ENCODE peak calls at places on chromosomes 1 and 21, in nine cellular contexts. X is D341Med, E is Calu3, U is cerebellar cortex, O is M059J, H is transverse colon, F is pancreas, J is Daoy, N is NCI-H345. A is an unnamed sample.

GRCh38 chr1:36350659-36351171 is 27.3 kb upstream of the EVA1B start:
- DNase-seq in X (no peak), E (peak), U (no peak), O (peak), H (no peak), F (no peak), J (peak), N (no peak), A (peak)

GRCh38 chr1:24236170-24237045 is 49.3 kb upstream of the IFNLR1 start:
- DNase-seq in X (no peak), E (peak), U (no peak), O (peak), H (peak), F (no peak), J (peak), N (no peak), A (peak)

GRCh38 chr1:41795205-41795762 is 123.4 kb downstream of the HIVEP3 start:
- DNase-seq in X (no peak), E (peak), U (no peak), O (peak), H (no peak), F (no peak), J (peak), N (no peak), A (peak)

GRCh38 chr1:110285316-110285715 is 53.9 kb upstream of the RBM15 start:
- DNase-seq in X (no peak), E (no peak), U (no peak), O (no peak), H (no peak), F (no peak), J (no peak), N (no peak), A (no peak)

GRCh38 chr1:66562561-66562960 is 28.6 kb downstream of the SGIP1 start:
- DNase-seq in X (no peak), E (no peak), U (no peak), O (peak), H (no peak), F (no peak), J (no peak), N (no peak), A (no peak)

GRCh38 chr1:1997561-1997960 is 6.0 kb downstream of the CFAP74 start:
- DNase-seq in X (no peak), E (no peak), U (no peak), O (no peak), H (no peak), F (no peak), J (no peak), N (no peak), A (no peak)

GRCh38 chr21:36841866-36842265 is 124.6 kb downstream of the HLCS start:
- DNase-seq in X (no peak), E (no peak), U (no peak), O (peak), H (no peak), F (no peak), J (no peak), N (no peak), A (no peak)

GRCh38 chr21:46402421-46402820 is 56.3 kb upstream of the DIP2A start:
- DNase-seq in X (no peak), E (no peak), U (no peak), O (no peak), H (no peak), F (no peak), J (no peak), N (no peak), A (no peak)

GRCh38 chr1:177306019-177306415 is 135.3 kb downstream of the BRINP2 start:
- DNase-seq in X (no peak), E (no peak), U (no peak), O (no peak), H (no peak), F (no peak), J (no peak), N (no peak), A (no peak)

GRCh38 chr1:47186267-47187185 is 3.3 kb downstream of the PDZK1IP1 start:
- DNase-seq in X (peak), E (no peak), U (no peak), O (no peak), H (no peak), F (no peak), J (no peak), N (no peak), A (no peak)

GRCh38 chr1:115430717-115431116 is 92.7 kb upstream of the NGF start:
- DNase-seq in X (no peak), E (peak), U (no peak), O (peak), H (no peak), F (no peak), J (peak), N (no peak), A (peak)

GRCh38 chr1:198480876-198481275 is 59.6 kb downstream of the ATP6V1G3 start:
- DNase-seq in X (no peak), E (no peak), U (no peak), O (no peak), H (no peak), F (no peak), J (no peak), N (no peak), A (no peak)

GRCh38 chr1:91613594-91613993 is 112.9 kb downstream of the CDC7 start:
- DNase-seq in X (no peak), E (peak), U (peak), O (no peak), H (peak), F (no peak), J (peak), N (no peak), A (no peak)

GRCh38 chr21:20971296-20971921 is 26.8 kb upstream of the NCAM2 start:
- DNase-seq in X (peak), E (peak), U (peak), O (peak), H (peak), F (peak), J (peak), N (peak), A (peak)

GRCh38 chr1:211517006-211517405 is 25.0 kb upstream of the RD3 start:
- DNase-seq in X (no peak), E (peak), U (no peak), O (no peak), H (peak), F (no peak), J (no peak), N (no peak), A (no peak)

GRCh38 chr1:67683736-67684525 is 1.1 kb upstream of the GADD45A start:
- DNase-seq in X (no peak), E (no peak), U (peak), O (peak), H (peak), F (no peak), J (peak), N (no peak), A (peak)

GRCh38 chr21:41868062-41868710 is 11.0 kb downstream of the PRDM15 start:
- DNase-seq in X (no peak), E (no peak), U (no peak), O (no peak), H (peak), F (no peak), J (no peak), N (no peak), A (no peak)

GRCh38 chr21:42187976-42188653 is 30.8 kb upstream of the ABCG1 start:
- DNase-seq in X (no peak), E (no peak), U (no peak), O (peak), H (peak), F (no peak), J (peak), N (no peak), A (no peak)

GRCh38 chr1:17569200-17570139 is 30.0 kb downstream of the ARHGEF10L start:
- DNase-seq in X (no peak), E (peak), U (no peak), O (peak), H (peak), F (peak), J (peak), N (no peak), A (peak)

GRCh38 chr1:81803423-81804103 is 2.8 kb downstream of the ADGRL2 start:
- DNase-seq in X (peak), E (peak), U (no peak), O (peak), H (no peak), F (peak), J (peak), N (no peak), A (peak)

GRCh38 chr1:230205719-230206198 is 138.7 kb downstream of the GALNT2 start:
- DNase-seq in X (no peak), E (peak), U (no peak), O (no peak), H (no peak), F (no peak), J (no peak), N (no peak), A (peak)

GRCh38 chr1:62176597-62177312 is 17.9 kb upstream of the L1TD1 start:
- DNase-seq in X (no peak), E (no peak), U (no peak), O (no peak), H (no peak), F (no peak), J (no peak), N (no peak), A (no peak)

GRCh38 chr1:166858726-166859419 is 17.2 kb downstream of the TADA1 start:
- DNase-seq in X (no peak), E (no peak), U (no peak), O (no peak), H (no peak), F (no peak), J (no peak), N (no peak), A (no peak)

GRCh38 chr1:101235696-101236545 is 898 bp upstream of the S1PR1 start:
- DNase-seq in X (peak), E (peak), U (peak), O (peak), H (no peak), F (no peak), J (peak), N (peak), A (peak)

GRCh38 chr1:41152622-41153044 is 89.5 kb downstream of the SCMH1 start:
- DNase-seq in X (no peak), E (no peak), U (no peak), O (peak), H (no peak), F (peak), J (peak), N (no peak), A (peak)

GRCh38 chr1:46401514-46401913 is 7.4 kb downstream of the FAAH start:
- DNase-seq in X (no peak), E (no peak), U (no peak), O (peak), H (no peak), F (no peak), J (peak), N (no peak), A (no peak)

GRCh38 chr1:3625151-3625907 is 514 bp downstream of the TPRG1L start:
- DNase-seq in X (peak), E (peak), U (no peak), O (peak), H (peak), F (peak), J (no peak), N (peak), A (peak)

GRCh38 chr1:7680791-7681165 is 90.3 kb upstream of the VAMP3 start:
- DNase-seq in X (peak), E (no peak), U (no peak), O (no peak), H (no peak), F (no peak), J (no peak), N (peak), A (no peak)

GRCh38 chr21:15671188-15671587 is 58.6 kb upstream of the USP25 start:
- DNase-seq in X (no peak), E (no peak), U (no peak), O (no peak), H (no peak), F (no peak), J (no peak), N (no peak), A (no peak)

GRCh38 chr1:164320780-164321683 is 238.0 kb upstream of the PBX1 start:
- DNase-seq in X (peak), E (no peak), U (peak), O (peak), H (peak), F (peak), J (peak), N (no peak), A (peak)

GRCh38 chr1:63497577-63497976 is 25.4 kb downstream of the ITGB3BP start:
- DNase-seq in X (no peak), E (no peak), U (no peak), O (no peak), H (no peak), F (no peak), J (no peak), N (no peak), A (no peak)

GRCh38 chr1:36829066-36829465 is 205.2 kb downstream of the GRIK3 start:
- DNase-seq in X (no peak), E (no peak), U (peak), O (no peak), H (no peak), F (no peak), J (no peak), N (no peak), A (no peak)

GRCh38 chr1:92494485-92495141 is 7.9 kb upstream of the GFI1 start:
- DNase-seq in X (no peak), E (no peak), U (no peak), O (no peak), H (no peak), F (no peak), J (no peak), N (no peak), A (no peak)

GRCh38 chr1:153525088-153525713 is 10.6 kb downstream of the S100A6 start:
- DNase-seq in X (peak), E (no peak), U (peak), O (no peak), H (no peak), F (no peak), J (no peak), N (no peak), A (no peak)

GRCh38 chr1:109630081-109630880 is 10.6 kb downstream of the AMPD2 start:
- DNase-seq in X (peak), E (no peak), U (no peak), O (no peak), H (no peak), F (peak), J (no peak), N (peak), A (no peak)

GRCh38 chr1:20521960-20522861 is 14.3 kb upstream of the MUL1 start:
- DNase-seq in X (peak), E (peak), U (peak), O (peak), H (peak), F (peak), J (peak), N (peak), A (peak)